ENCODE peak calls at places on chromosomes 13 and 19, in five cellular contexts. One of them, this sample, is unnamed.

GRCh38 chr19:10421981-10422461 is 1.7 kb downstream of the PDE4A start:
- DNase-seq in HepG2: no peak
- DNase-seq in H1: no peak
- DNase-seq in GM12878: no peak
- DNase-seq in K562: no peak
- DNase-seq in this sample: no peak

GRCh38 chr19:2503521-2504109 is 27.7 kb downstream of the GADD45B start:
- DNase-seq in K562: no peak
- DNase-seq in H1: no peak
- DNase-seq in HepG2: no peak
- DNase-seq in GM12878: no peak
- DNase-seq in this sample: peak

GRCh38 chr13:80359459-80360297 is 18.8 kb upstream of the SPRY2 start:
- DNase-seq in GM12878: no peak
- DNase-seq in K562: peak
- DNase-seq in H1: peak
- DNase-seq in HepG2: no peak
- DNase-seq in this sample: no peak

GRCh38 chr19:53102186-53102585 is 1.0 kb downstream of the ZNF160 start:
- DNase-seq in HepG2: no peak
- DNase-seq in H1: no peak
- DNase-seq in K562: peak
- DNase-seq in GM12878: no peak
- DNase-seq in this sample: no peak

GRCh38 chr13:32427852-32428580 is at the start of gene N4BP2L1:
- DNase-seq in GM12878: peak
- DNase-seq in K562: no peak
- DNase-seq in HepG2: peak
- DNase-seq in H1: no peak
- DNase-seq in this sample: no peak

GRCh38 chr13:81275666-81276258 is 934.8 kb upstream of the SPRY2 start:
- DNase-seq in GM12878: no peak
- DNase-seq in H1: no peak
- DNase-seq in K562: no peak
- DNase-seq in HepG2: no peak
- DNase-seq in this sample: no peak

GRCh38 chr19:48726573-48726972 is 7.0 kb upstream of the MAMSTR start:
- DNase-seq in H1: no peak
- DNase-seq in K562: no peak
- DNase-seq in HepG2: no peak
- DNase-seq in GM12878: no peak
- DNase-seq in this sample: no peak

GRCh38 chr19:53894736-53895135 is 12.7 kb downstream of the PRKCG start:
- DNase-seq in K562: no peak
- DNase-seq in HepG2: no peak
- DNase-seq in H1: no peak
- DNase-seq in GM12878: no peak
- DNase-seq in this sample: no peak

GRCh38 chr13:110300090-110300815 is 6.7 kb downstream of the COL4A1 start:
- DNase-seq in K562: no peak
- DNase-seq in GM12878: no peak
- DNase-seq in HepG2: no peak
- DNase-seq in H1: no peak
- DNase-seq in this sample: no peak

GRCh38 chr13:45847554-45848224 is 3.9 kb downstream of the SIAH3 start:
- DNase-seq in K562: no peak
- DNase-seq in HepG2: no peak
- DNase-seq in GM12878: no peak
- DNase-seq in H1: no peak
- DNase-seq in this sample: no peak

GRCh38 chr19:33905473-33905936 is 108.8 kb downstream of the KCTD15 start:
- DNase-seq in GM12878: no peak
- DNase-seq in H1: no peak
- DNase-seq in HepG2: no peak
- DNase-seq in K562: no peak
- DNase-seq in this sample: no peak

GRCh38 chr19:47573076-47574026 is at the start of gene ZNF541:
- DNase-seq in HepG2: no peak
- DNase-seq in H1: no peak
- DNase-seq in K562: peak
- DNase-seq in GM12878: no peak
- DNase-seq in this sample: no peak

GRCh38 chr13:80649274-80649673 is 308.3 kb upstream of the SPRY2 start:
- DNase-seq in K562: no peak
- DNase-seq in HepG2: no peak
- DNase-seq in GM12878: no peak
- DNase-seq in H1: no peak
- DNase-seq in this sample: no peak

GRCh38 chr13:109610517-109610916 is 175.9 kb downstream of the IRS2 start:
- DNase-seq in K562: peak
- DNase-seq in GM12878: no peak
- DNase-seq in HepG2: no peak
- DNase-seq in H1: peak
- DNase-seq in this sample: peak

GRCh38 chr13:76795701-76796695 is 90.2 kb downstream of the KCTD12 start:
- DNase-seq in K562: no peak
- DNase-seq in H1: no peak
- DNase-seq in GM12878: no peak
- DNase-seq in HepG2: no peak
- DNase-seq in this sample: no peak

GRCh38 chr13:26985285-26985878 is 186.2 kb downstream of the USP12 start:
- DNase-seq in GM12878: peak
- DNase-seq in K562: peak
- DNase-seq in H1: no peak
- DNase-seq in HepG2: peak
- DNase-seq in this sample: peak

GRCh38 chr13:79522583-79522982 is 41.6 kb downstream of the NDFIP2 start:
- DNase-seq in GM12878: peak
- DNase-seq in HepG2: no peak
- DNase-seq in H1: no peak
- DNase-seq in K562: no peak
- DNase-seq in this sample: no peak

GRCh38 chr13:104837756-104838155 is 1697.7 kb downstream of the EFNB2 start:
- DNase-seq in GM12878: no peak
- DNase-seq in HepG2: no peak
- DNase-seq in K562: no peak
- DNase-seq in H1: no peak
- DNase-seq in this sample: no peak

GRCh38 chr19:45670670-45671453 is 2.8 kb downstream of the GIPR start:
- DNase-seq in GM12878: peak
- DNase-seq in K562: peak
- DNase-seq in HepG2: peak
- DNase-seq in H1: peak
- DNase-seq in this sample: peak

GRCh38 chr19:29971648-29972047 is 29.6 kb downstream of the URI1 start:
- DNase-seq in HepG2: no peak
- DNase-seq in H1: no peak
- DNase-seq in K562: no peak
- DNase-seq in GM12878: no peak
- DNase-seq in this sample: no peak

GRCh38 chr19:14678199-14678598 is 3.6 kb upstream of the ADGRE3 start:
- DNase-seq in K562: no peak
- DNase-seq in HepG2: no peak
- DNase-seq in H1: no peak
- DNase-seq in GM12878: no peak
- DNase-seq in this sample: no peak

GRCh38 chr13:110836600-110836903 is 78.3 kb downstream of the ANKRD10 start:
- DNase-seq in H1: no peak
- DNase-seq in GM12878: no peak
- DNase-seq in HepG2: no peak
- DNase-seq in K562: no peak
- DNase-seq in this sample: no peak

GRCh38 chr19:10260141-10260584 is 8.1 kb downstream of the MRPL4 start:
- DNase-seq in GM12878: no peak
- DNase-seq in HepG2: peak
- DNase-seq in K562: peak
- DNase-seq in H1: no peak
- DNase-seq in this sample: peak

GRCh38 chr13:98853791-98854191 is 101.3 kb upstream of the SLC15A1 start:
- DNase-seq in K562: no peak
- DNase-seq in HepG2: no peak
- DNase-seq in GM12878: peak
- DNase-seq in H1: no peak
- DNase-seq in this sample: no peak

GRCh38 chr13:107458269-107458668 is 757.1 kb downstream of the LIG4 start:
- DNase-seq in GM12878: no peak
- DNase-seq in K562: no peak
- DNase-seq in HepG2: no peak
- DNase-seq in H1: no peak
- DNase-seq in this sample: no peak

GRCh38 chr19:33486407-33486806 is 35.2 kb downstream of the PEPD start:
- DNase-seq in H1: no peak
- DNase-seq in K562: no peak
- DNase-seq in GM12878: no peak
- DNase-seq in HepG2: no peak
- DNase-seq in this sample: no peak

GRCh38 chr19:50362030-50362412 is 3.4 kb downstream of the NAPSA start:
- DNase-seq in K562: no peak
- DNase-seq in H1: no peak
- DNase-seq in HepG2: no peak
- DNase-seq in GM12878: no peak
- DNase-seq in this sample: no peak

GRCh38 chr13:29582171-29582570 is 13.3 kb downstream of the SLC7A1 start:
- DNase-seq in H1: no peak
- DNase-seq in HepG2: no peak
- DNase-seq in GM12878: no peak
- DNase-seq in K562: peak
- DNase-seq in this sample: no peak

GRCh38 chr19:54209748-54210494 is 9.3 kb downstream of the RPS9 start:
- DNase-seq in K562: peak
- DNase-seq in H1: no peak
- DNase-seq in GM12878: no peak
- DNase-seq in HepG2: peak
- DNase-seq in this sample: peak

GRCh38 chr13:49627831-49628652 is at the start of gene ARL11:
- DNase-seq in H1: peak
- DNase-seq in HepG2: no peak
- DNase-seq in K562: peak
- DNase-seq in GM12878: peak
- DNase-seq in this sample: no peak
- TF ChIP-seq SRF in H1: no peak
- TF ChIP-seq SRF in HepG2: no peak
- TF ChIP-seq SRF in K562: no peak
- TF ChIP-seq SRF in GM12878: peak
- TF ChIP-seq SRF in this sample: no peak

DNA sequence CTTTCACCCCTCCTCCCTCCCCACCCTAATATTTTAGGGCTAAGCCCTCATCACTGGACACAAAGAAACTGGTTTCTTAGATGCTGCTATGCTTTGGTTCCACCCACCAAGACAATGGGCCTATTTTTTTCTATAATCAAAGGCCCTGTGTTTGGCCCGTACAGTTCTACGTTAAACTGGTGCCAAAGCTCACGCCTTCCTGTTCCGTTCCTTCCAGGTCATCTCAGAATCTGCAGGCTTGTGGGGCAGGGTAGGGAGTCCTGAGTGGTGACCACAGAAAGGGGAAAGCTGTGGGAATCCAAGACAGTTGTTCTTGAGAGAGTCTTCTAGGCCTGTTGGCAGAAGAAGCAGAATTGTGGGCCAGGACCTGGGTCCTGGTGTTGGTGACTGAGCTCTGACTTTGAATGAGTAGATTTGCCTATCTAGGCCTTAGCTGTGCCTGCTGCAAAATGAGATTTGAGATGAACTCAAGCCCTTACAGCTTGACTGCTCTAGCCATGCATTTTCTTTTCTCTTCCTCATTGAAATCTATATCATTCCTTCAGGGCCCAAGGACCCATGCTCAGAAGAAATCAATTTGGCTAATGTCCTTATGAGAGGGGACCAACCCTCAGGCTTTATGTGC is 19.1 kb upstream of the CXCL17 start:
- DNase-seq in K562: no peak
- DNase-seq in H1: no peak
- DNase-seq in HepG2: peak
- DNase-seq in GM12878: no peak
- DNase-seq in this sample: no peak
- TF ChIP-seq SRF in K562: no peak
- TF ChIP-seq SRF in H1: no peak
- TF ChIP-seq SRF in HepG2: no peak
- TF ChIP-seq SRF in GM12878: no peak
- TF ChIP-seq SRF in this sample: no peak

GRCh38 chr13:48232420-48233096 is 448 bp upstream of the ITM2B start:
- DNase-seq in H1: no peak
- DNase-seq in K562: peak
- DNase-seq in HepG2: peak
- DNase-seq in GM12878: no peak
- DNase-seq in this sample: no peak

GRCh38 chr13:48231080-48231479 is 1.9 kb upstream of the ITM2B start:
- DNase-seq in GM12878: no peak
- DNase-seq in K562: no peak
- DNase-seq in HepG2: no peak
- DNase-seq in H1: no peak
- DNase-seq in this sample: no peak

GRCh38 chr13:48230541-48230940 is 2.5 kb upstream of the ITM2B start:
- DNase-seq in H1: no peak
- DNase-seq in GM12878: no peak
- DNase-seq in HepG2: no peak
- DNase-seq in K562: no peak
- DNase-seq in this sample: no peak

GRCh38 chr13:48233097-48233885 is at the start of gene ITM2B:
- DNase-seq in H1: no peak
- DNase-seq in GM12878: no peak
- DNase-seq in K562: peak
- DNase-seq in HepG2: peak
- DNase-seq in this sample: peak

GRCh38 chr13:48231948-48232347 is 1.1 kb upstream of the ITM2B start:
- DNase-seq in GM12878: no peak
- DNase-seq in K562: no peak
- DNase-seq in H1: no peak
- DNase-seq in HepG2: no peak
- DNase-seq in this sample: no peak
- TF ChIP-seq SRF in GM12878: no peak
- TF ChIP-seq SRF in K562: no peak
- TF ChIP-seq SRF in H1: no peak
- TF ChIP-seq SRF in HepG2: no peak
- TF ChIP-seq SRF in this sample: no peak

DNA sequence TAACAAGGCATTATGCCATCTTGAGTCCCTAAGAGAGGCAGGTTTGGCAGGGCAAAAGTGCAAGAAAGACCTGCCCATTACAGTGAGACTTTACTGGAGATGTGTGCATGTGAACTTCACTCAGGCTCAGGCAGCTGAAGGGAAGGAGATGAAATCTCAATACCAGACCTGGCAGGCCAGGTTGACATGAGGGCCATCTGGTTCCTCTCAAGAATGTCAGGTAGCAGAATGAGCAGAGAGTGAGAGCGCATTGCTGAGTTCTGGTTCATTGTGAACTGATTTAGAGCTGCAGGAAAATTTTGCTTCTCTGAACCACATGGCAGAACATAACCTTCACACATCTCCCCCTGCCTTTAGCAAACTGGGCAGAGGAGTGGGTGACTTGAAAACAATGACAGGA is 406.3 kb downstream of the GPC5 start:
- DNase-seq in GM12878: no peak
- DNase-seq in H1: no peak
- DNase-seq in K562: no peak
- DNase-seq in HepG2: no peak
- DNase-seq in this sample: no peak
- TF ChIP-seq SRF in GM12878: no peak
- TF ChIP-seq SRF in H1: no peak
- TF ChIP-seq SRF in K562: no peak
- TF ChIP-seq SRF in HepG2: no peak
- TF ChIP-seq SRF in this sample: no peak

GRCh38 chr19:44552324-44552723 is 22.8 kb upstream of the CEACAM20 start:
- DNase-seq in H1: peak
- DNase-seq in GM12878: no peak
- DNase-seq in K562: peak
- DNase-seq in HepG2: peak
- DNase-seq in this sample: peak
- TF ChIP-seq SRF in H1: no peak
- TF ChIP-seq SRF in GM12878: no peak
- TF ChIP-seq SRF in K562: no peak
- TF ChIP-seq SRF in HepG2: no peak
- TF ChIP-seq SRF in this sample: no peak

This sample was measured in HCT116.